ENCODE peak calls at places on chromosome 6, in seven cellular contexts. R is CD8-positive, alpha-beta T cell; I is naive thymus-derived CD4-positive, alpha-beta T cell; V is cardiac muscle cell; A is transverse colon; K is suprapubic skin; N is stomach. M is an unnamed sample.
A peak's percentile ranks its signal among the peaks of the same experiment; 100 is the strongest.

GRCh38 chr6:7589221-7589620 is 777 bp upstream of the SNRNP48 start:
- DNase-seq in A (no peak), R (no peak), V (no peak), K (no peak), I (no peak), N (no peak), M (no peak)

GRCh38 chr6:165183496-165184140 is 125.8 kb downstream of the C6orf118 start:
- DNase-seq in I (no peak), N (no peak), A (no peak), V (no peak), K (no peak), R (no peak), M (no peak)

GRCh38 chr6:44951253-44951656 is 376.9 kb upstream of the RUNX2 start:
- DNase-seq in I (peak; percentile 34), R (no peak), A (no peak), K (no peak), V (no peak), N (no peak), M (no peak)

GRCh38 chr6:47061631-47062300 is 19.6 kb upstream of the ADGRF1 start:
- DNase-seq in R (no peak), N (no peak), A (peak; percentile 14), I (no peak), K (no peak), V (no peak), M (no peak)

GRCh38 chr6:115969207-115969929 is 91.3 kb downstream of the FRK start:
- DNase-seq in A (no peak), I (no peak), N (no peak), R (no peak), V (no peak), K (no peak), M (no peak)

GRCh38 chr6:11197175-11197535 is 35.3 kb downstream of the NEDD9 start:
- DNase-seq in N (no peak), K (no peak), I (no peak), R (no peak), A (no peak), V (no peak), M (no peak)

GRCh38 chr6:26524722-26525360 is 13.3 kb upstream of the HMGN4 start:
- DNase-seq in N (no peak), K (no peak), R (no peak), V (no peak), A (no peak), I (no peak), M (no peak)

GRCh38 chr6:24667378-24667803 is 514 bp downstream of the ACOT13 start:
- DNase-seq in K (no peak), N (no peak), V (peak; percentile 20), R (no peak), A (peak; percentile 57), I (no peak), M (peak; percentile 34)

GRCh38 chr6:136751478-136751956 is 40.8 kb downstream of the MAP3K5 start:
- DNase-seq in V (no peak), K (no peak), I (peak; percentile 78), R (no peak), A (peak; percentile 31), N (no peak), M (peak; percentile 75)

GRCh38 chr6:8556370-8557018 is 121.1 kb upstream of the SLC35B3 start:
- DNase-seq in V (no peak), A (no peak), K (no peak), N (no peak), I (no peak), R (no peak), M (no peak)

GRCh38 chr6:100459291-100459690 is 5.4 kb downstream of the SIM1 start:
- DNase-seq in A (no peak), N (no peak), R (no peak), V (no peak), I (no peak), K (no peak), M (no peak)

GRCh38 chr6:99745651-99746050 is 139.0 kb downstream of the PRDM13 start:
- DNase-seq in I (no peak), K (no peak), N (no peak), R (no peak), A (no peak), V (no peak), M (no peak)

GRCh38 chr6:114000066-114000465 is 29.1 kb upstream of the HDAC2 start:
- DNase-seq in N (no peak), V (no peak), R (no peak), K (no peak), A (no peak), I (no peak), M (no peak)

GRCh38 chr6:139520321-139520768 is 145.9 kb upstream of the CITED2 start:
- DNase-seq in N (no peak), R (no peak), I (no peak), K (no peak), V (no peak), A (no peak), M (no peak)

GRCh38 chr6:13281630-13282156 is 46.6 kb downstream of the TBC1D7 start:
- DNase-seq in V (no peak), N (no peak), A (no peak), I (no peak), K (no peak), R (no peak), M (no peak)

GRCh38 chr6:138160329-138161117 is 1.2 kb upstream of the ARFGEF3 start:
- DNase-seq in A (no peak), N (no peak), I (no peak), V (no peak), R (no peak), K (no peak), M (no peak)

GRCh38 chr6:18506387-18507017 is 119.4 kb downstream of the RNF144B start:
- DNase-seq in I (no peak), R (no peak), K (no peak), A (no peak), V (no peak), N (no peak), M (no peak)

GRCh38 chr6:105993341-105993740 is 92.8 kb upstream of the PRDM1 start:
- DNase-seq in N (no peak), I (peak; percentile 19), K (no peak), R (no peak), V (peak; percentile 40), A (no peak), M (peak; percentile 23)

GRCh38 chr6:137402143-137402542 is 92.1 kb downstream of the OLIG3 start:
- DNase-seq in R (no peak), K (no peak), A (no peak), N (no peak), V (no peak), I (no peak), M (no peak)

GRCh38 chr6:68575765-68576439 is 59.2 kb upstream of the ADGRB3 start:
- DNase-seq in A (no peak), N (no peak), R (no peak), V (peak; percentile 30), I (no peak), K (no peak), M (no peak)

GRCh38 chr6:12811519-12811918 is 95.0 kb downstream of the PHACTR1 start:
- DNase-seq in N (no peak), V (no peak), K (no peak), A (no peak), R (no peak), I (no peak), M (no peak)

GRCh38 chr6:77650098-77650663 is 2.7 kb upstream of the MEI4 start:
- DNase-seq in N (no peak), I (no peak), A (peak; percentile 8), V (peak; percentile 73), K (no peak), R (no peak), M (no peak)

GRCh38 chr6:110284877-110285276 is 73.3 kb downstream of the METTL24 start:
- DNase-seq in V (no peak), A (no peak), K (no peak), I (no peak), N (no peak), R (no peak), M (no peak)

GRCh38 chr6:14827366-14827765 is 418.5 kb upstream of the JARID2 start:
- DNase-seq in K (no peak), V (no peak), N (no peak), A (no peak), R (no peak), I (no peak), M (no peak)

GRCh38 chr6:36674942-36675341 is 3.6 kb upstream of the CDKN1A start:
- DNase-seq in I (no peak), N (no peak), K (no peak), R (no peak), V (no peak), A (no peak), M (no peak)

DNA sequence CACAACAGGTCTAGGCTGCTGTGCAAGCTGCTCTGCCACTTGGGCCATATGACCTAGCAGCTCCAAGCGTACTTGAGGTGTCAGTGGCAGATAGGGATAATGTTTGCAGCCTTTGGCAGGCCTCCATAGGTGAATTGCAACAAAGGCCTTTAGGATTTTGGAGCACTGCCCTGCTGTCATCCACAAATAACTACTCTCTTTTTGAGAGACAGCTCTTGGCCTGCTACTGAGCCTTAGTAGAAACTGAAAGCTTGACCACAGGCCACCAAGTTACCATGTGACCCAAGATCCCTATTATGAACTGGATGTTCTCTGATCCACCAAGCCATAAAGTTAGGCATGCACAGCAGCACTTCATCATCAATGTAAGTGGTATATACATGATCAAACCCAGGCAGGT is 29.9 kb downstream of the FBXO30 start:
- DNase-seq in V (no peak), I (no peak), N (no peak), K (no peak), R (no peak), A (no peak), M (no peak)
- H3K36me3 ChIP-seq in V (peaks cover 8% of the 10 kb centered on the region), I (no peaks in the 10 kb centered on the region), N (no peaks in the 10 kb centered on the region), K (peaks cover 7% of the 10 kb centered on the region), R (no peaks in the 10 kb centered on the region), A (no peaks in the 10 kb centered on the region), M (no peaks in the 10 kb centered on the region)

DNA sequence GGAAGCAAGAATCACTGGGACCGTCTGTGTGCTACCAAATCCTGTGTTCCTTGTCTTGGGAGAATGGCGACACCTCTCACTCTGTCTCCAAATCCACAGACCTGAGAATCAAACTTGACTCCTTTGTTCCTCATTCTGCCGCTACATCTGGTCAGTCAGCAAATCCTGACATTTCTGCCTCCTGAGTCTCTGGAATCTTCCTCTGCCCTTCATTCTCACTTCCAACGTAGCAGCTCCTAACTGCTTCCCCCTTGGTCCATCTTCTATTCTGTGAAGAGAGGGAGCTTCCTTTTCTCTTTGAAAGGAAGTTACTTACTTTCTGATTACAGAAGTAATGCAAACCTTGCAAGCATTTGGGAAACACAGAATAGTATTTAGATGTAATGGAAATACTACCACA is 37.7 kb downstream of the SYTL3 start:
- DNase-seq in V (no peak), K (no peak), A (no peak), N (no peak), I (no peak), R (peak; percentile 19), M (no peak)
- H3K4me1 ChIP-seq in V (peaks cover 15% of the 10 kb centered on the region), K (no peaks in the 10 kb centered on the region), A (peaks cover 26% of the 10 kb centered on the region), N (peaks cover 21% of the 10 kb centered on the region), I (peaks cover 49% of the 10 kb centered on the region), R (peaks cover 48% of the 10 kb centered on the region), M (peaks cover 24% of the 10 kb centered on the region)

GRCh38 chr6:168042426-168043192 is 36.4 kb downstream of the FRMD1 start:
- DNase-seq in V (no peak), K (no peak), A (no peak), N (no peak), R (no peak), I (no peak), M (no peak)
- H3K27ac ChIP-seq in V (no peak overlapping the region), K (no peak overlapping the region), A (no peak overlapping the region), N (no peak overlapping the region), R (no peak overlapping the region), I (no peak overlapping the region), M (no peak overlapping the region)

DNA sequence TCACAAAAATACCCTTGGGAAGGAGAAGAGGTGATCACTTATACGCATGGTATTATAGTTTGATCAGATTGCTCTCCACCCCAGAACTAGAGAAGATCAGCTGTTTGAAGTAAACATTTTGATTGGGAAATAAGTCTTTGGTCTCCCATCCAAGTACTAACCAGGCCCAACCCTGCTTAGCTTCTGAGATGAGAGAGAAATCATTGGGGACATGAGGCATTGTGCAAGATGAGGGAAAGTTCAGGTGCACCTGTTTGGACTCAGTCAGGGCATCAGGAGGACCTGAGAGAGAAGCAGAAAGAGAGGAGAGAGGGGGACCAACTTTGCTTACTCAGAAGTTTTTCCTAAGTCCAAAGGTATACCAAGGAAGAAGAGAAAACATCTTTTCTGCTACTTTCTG is 11.4 kb downstream of the RIPK1 start:
- DNase-seq in A (no peak), K (no peak), I (no peak), V (no peak), R (no peak), N (no peak), M (no peak)
- H3K36me3 ChIP-seq in A (no peaks in the 10 kb centered on the region), K (peaks cover 75% of the 10 kb centered on the region), I (peaks cover 28% of the 10 kb centered on the region), V (peaks cover 21% of the 10 kb centered on the region), R (peaks cover 41% of the 10 kb centered on the region), N (peaks cover 60% of the 10 kb centered on the region), M (peaks cover 78% of the 10 kb centered on the region)